ENCODE peak calls at places on chromosomes 5 and 9, in five cellular contexts. One of them, this sample, is unnamed. For H3K4me1, the result is how much of the 10 kb centered on the place peaks cover.

GRCh38 chr9:107488400-107489143 is 997 bp downstream of the KLF4 start:
- DNase-seq in mucosa of descending colon: peak
- DNase-seq in fibroblast of lung: peak
- DNase-seq in HCT116: no peak
- DNase-seq in psoas muscle: peak
- DNase-seq in this sample: peak

GRCh38 chr5:58259685-58260152 is 200.2 kb downstream of the PLK2 start:
- DNase-seq in psoas muscle: no peak
- DNase-seq in mucosa of descending colon: no peak
- DNase-seq in fibroblast of lung: peak
- DNase-seq in HCT116: peak
- DNase-seq in this sample: no peak

GRCh38 chr5:86909461-86909881 is 291.7 kb downstream of the COX7C start:
- DNase-seq in mucosa of descending colon: no peak
- DNase-seq in psoas muscle: no peak
- DNase-seq in HCT116: no peak
- DNase-seq in fibroblast of lung: peak
- DNase-seq in this sample: no peak

GRCh38 chr9:91495450-91495849 is 71.8 kb upstream of the NFIL3 start:
- DNase-seq in psoas muscle: no peak
- DNase-seq in HCT116: no peak
- DNase-seq in mucosa of descending colon: no peak
- DNase-seq in fibroblast of lung: peak
- DNase-seq in this sample: no peak

GRCh38 chr9:37953775-37954437 is 50.0 kb upstream of the SLC25A51 start:
- DNase-seq in fibroblast of lung: peak
- DNase-seq in mucosa of descending colon: no peak
- DNase-seq in HCT116: peak
- DNase-seq in psoas muscle: no peak
- DNase-seq in this sample: peak

GRCh38 chr9:21682981-21683380 is 119.5 kb upstream of the MTAP start:
- DNase-seq in fibroblast of lung: peak
- DNase-seq in psoas muscle: no peak
- DNase-seq in mucosa of descending colon: no peak
- DNase-seq in HCT116: no peak
- DNase-seq in this sample: no peak

GRCh38 chr5:149172709-149173505 is 31.6 kb downstream of the ABLIM3 start:
- DNase-seq in fibroblast of lung: no peak
- DNase-seq in mucosa of descending colon: no peak
- DNase-seq in psoas muscle: peak
- DNase-seq in HCT116: no peak
- DNase-seq in this sample: no peak

GRCh38 chr5:109740329-109740728 is 50.6 kb downstream of the MAN2A1 start:
- DNase-seq in mucosa of descending colon: no peak
- DNase-seq in psoas muscle: no peak
- DNase-seq in HCT116: no peak
- DNase-seq in fibroblast of lung: no peak
- DNase-seq in this sample: no peak

GRCh38 chr5:91332267-91333044 is 50.7 kb downstream of the ARRDC3 start:
- DNase-seq in HCT116: peak
- DNase-seq in mucosa of descending colon: no peak
- DNase-seq in fibroblast of lung: peak
- DNase-seq in psoas muscle: no peak
- DNase-seq in this sample: no peak

GRCh38 chr5:166781729-166782128 is 1509.7 kb upstream of the WWC1 start:
- DNase-seq in psoas muscle: no peak
- DNase-seq in fibroblast of lung: no peak
- DNase-seq in mucosa of descending colon: no peak
- DNase-seq in HCT116: no peak
- DNase-seq in this sample: no peak

GRCh38 chr9:5441043-5441442 is 3.3 kb upstream of the PLGRKT start:
- DNase-seq in fibroblast of lung: peak
- DNase-seq in psoas muscle: no peak
- DNase-seq in HCT116: no peak
- DNase-seq in mucosa of descending colon: no peak
- DNase-seq in this sample: no peak

GRCh38 chr5:31251032-31251431 is 57.5 kb downstream of the CDH6 start:
- DNase-seq in fibroblast of lung: no peak
- DNase-seq in HCT116: no peak
- DNase-seq in psoas muscle: no peak
- DNase-seq in mucosa of descending colon: no peak
- DNase-seq in this sample: no peak

GRCh38 chr5:133531634-133532033 is 80.7 kb downstream of the FSTL4 start:
- DNase-seq in psoas muscle: no peak
- DNase-seq in mucosa of descending colon: no peak
- DNase-seq in HCT116: no peak
- DNase-seq in fibroblast of lung: no peak
- DNase-seq in this sample: no peak

GRCh38 chr5:172802585-172803176 is 31.4 kb upstream of the ERGIC1 start:
- DNase-seq in mucosa of descending colon: no peak
- DNase-seq in psoas muscle: no peak
- DNase-seq in HCT116: no peak
- DNase-seq in fibroblast of lung: peak
- DNase-seq in this sample: no peak

GRCh38 chr5:88732862-88733261 is 150.1 kb downstream of the MEF2C start:
- DNase-seq in fibroblast of lung: no peak
- DNase-seq in mucosa of descending colon: no peak
- DNase-seq in psoas muscle: no peak
- DNase-seq in HCT116: no peak
- DNase-seq in this sample: no peak

GRCh38 chr5:120239076-120239475 is 225.0 kb upstream of the PRR16 start:
- DNase-seq in fibroblast of lung: no peak
- DNase-seq in mucosa of descending colon: no peak
- DNase-seq in psoas muscle: no peak
- DNase-seq in HCT116: no peak
- DNase-seq in this sample: no peak

GRCh38 chr5:77641397-77641943 is 3.0 kb upstream of the OTP start:
- DNase-seq in psoas muscle: no peak
- DNase-seq in fibroblast of lung: no peak
- DNase-seq in mucosa of descending colon: no peak
- DNase-seq in HCT116: no peak
- DNase-seq in this sample: no peak

GRCh38 chr9:116282598-116282997 is 129.0 kb downstream of the PAPPA start:
- DNase-seq in psoas muscle: no peak
- DNase-seq in mucosa of descending colon: no peak
- DNase-seq in fibroblast of lung: no peak
- DNase-seq in HCT116: no peak
- DNase-seq in this sample: no peak
- H3K4me1 ChIP-seq in psoas muscle: under half
- H3K4me1 ChIP-seq in mucosa of descending colon: under half
- H3K4me1 ChIP-seq in fibroblast of lung: under half
- H3K4me1 ChIP-seq in HCT116: under half
- H3K4me1 ChIP-seq in this sample: under half

GRCh38 chr5:150628936-150629485 is 11.4 kb upstream of the SYNPO start:
- DNase-seq in HCT116: no peak
- DNase-seq in psoas muscle: peak
- DNase-seq in mucosa of descending colon: no peak
- DNase-seq in fibroblast of lung: no peak
- DNase-seq in this sample: no peak
- H3K4me1 ChIP-seq in HCT116: under half
- H3K4me1 ChIP-seq in psoas muscle: half or more
- H3K4me1 ChIP-seq in mucosa of descending colon: under half
- H3K4me1 ChIP-seq in fibroblast of lung: under half
- H3K4me1 ChIP-seq in this sample: half or more

GRCh38 chr5:67192719-67193464 is 3.7 kb downstream of the CD180 start:
- DNase-seq in HCT116: no peak
- DNase-seq in psoas muscle: no peak
- DNase-seq in fibroblast of lung: peak
- DNase-seq in mucosa of descending colon: no peak
- DNase-seq in this sample: no peak
- H3K4me1 ChIP-seq in HCT116: under half
- H3K4me1 ChIP-seq in psoas muscle: under half
- H3K4me1 ChIP-seq in fibroblast of lung: under half
- H3K4me1 ChIP-seq in mucosa of descending colon: under half
- H3K4me1 ChIP-seq in this sample: under half

GRCh38 chr9:134637696-134638502 is 3.7 kb upstream of the COL5A1 start:
- DNase-seq in psoas muscle: peak
- DNase-seq in fibroblast of lung: no peak
- DNase-seq in mucosa of descending colon: peak
- DNase-seq in HCT116: no peak
- DNase-seq in this sample: peak
- H3K4me1 ChIP-seq in psoas muscle: under half
- H3K4me1 ChIP-seq in fibroblast of lung: under half
- H3K4me1 ChIP-seq in mucosa of descending colon: under half
- H3K4me1 ChIP-seq in HCT116: under half
- H3K4me1 ChIP-seq in this sample: under half

GRCh38 chr5:14182761-14183160 is 39.6 kb downstream of the TRIO start:
- DNase-seq in fibroblast of lung: no peak
- DNase-seq in HCT116: no peak
- DNase-seq in psoas muscle: no peak
- DNase-seq in mucosa of descending colon: no peak
- DNase-seq in this sample: no peak

GRCh38 chr5:14183187-14183939 is 40.2 kb downstream of the TRIO start:
- DNase-seq in psoas muscle: no peak
- DNase-seq in mucosa of descending colon: no peak
- DNase-seq in HCT116: no peak
- DNase-seq in fibroblast of lung: peak
- DNase-seq in this sample: no peak

GRCh38 chr5:14184725-14185124 is 41.6 kb downstream of the TRIO start:
- DNase-seq in HCT116: no peak
- DNase-seq in psoas muscle: no peak
- DNase-seq in mucosa of descending colon: no peak
- DNase-seq in fibroblast of lung: peak
- DNase-seq in this sample: no peak

GRCh38 chr5:14185336-14186131 is 42.4 kb downstream of the TRIO start:
- DNase-seq in HCT116: no peak
- DNase-seq in psoas muscle: peak
- DNase-seq in fibroblast of lung: peak
- DNase-seq in mucosa of descending colon: no peak
- DNase-seq in this sample: no peak

DNA sequence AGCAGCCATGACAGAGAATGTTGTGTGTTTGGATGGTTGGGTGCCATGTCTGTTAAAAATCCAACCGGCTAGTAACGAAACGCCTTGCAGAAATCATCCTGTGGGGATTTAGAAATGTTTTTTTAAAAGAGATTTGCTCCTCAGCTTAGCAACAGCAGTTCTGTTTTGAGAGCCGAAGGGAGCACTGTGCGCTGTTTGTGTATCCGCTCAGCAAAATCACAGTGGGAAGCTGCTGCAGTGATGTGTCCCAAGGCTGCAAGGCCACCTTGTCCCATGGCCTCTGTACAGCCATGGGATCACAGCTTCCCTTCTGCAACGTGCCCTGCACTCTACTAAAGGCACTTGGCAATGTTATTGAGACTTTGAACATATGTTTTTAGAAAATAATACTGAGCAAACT is 40.9 kb downstream of the TRIO start:
- DNase-seq in mucosa of descending colon: no peak
- DNase-seq in fibroblast of lung: no peak
- DNase-seq in HCT116: no peak
- DNase-seq in psoas muscle: no peak
- DNase-seq in this sample: no peak
- H3K4me1 ChIP-seq in mucosa of descending colon: under half
- H3K4me1 ChIP-seq in fibroblast of lung: half or more
- H3K4me1 ChIP-seq in HCT116: half or more
- H3K4me1 ChIP-seq in psoas muscle: half or more
- H3K4me1 ChIP-seq in this sample: half or more

GRCh38 chr5:124732349-124732875 is 14.0 kb downstream of the ZNF608 start:
- DNase-seq in mucosa of descending colon: no peak
- DNase-seq in psoas muscle: no peak
- DNase-seq in fibroblast of lung: no peak
- DNase-seq in HCT116: no peak
- DNase-seq in this sample: no peak
- H3K4me1 ChIP-seq in mucosa of descending colon: under half
- H3K4me1 ChIP-seq in psoas muscle: under half
- H3K4me1 ChIP-seq in fibroblast of lung: under half
- H3K4me1 ChIP-seq in HCT116: under half
- H3K4me1 ChIP-seq in this sample: under half

GRCh38 chr5:61183538-61183937 is 21.3 kb upstream of the SMIM15 start:
- DNase-seq in HCT116: no peak
- DNase-seq in psoas muscle: no peak
- DNase-seq in fibroblast of lung: no peak
- DNase-seq in mucosa of descending colon: no peak
- DNase-seq in this sample: no peak
- H3K4me1 ChIP-seq in HCT116: under half
- H3K4me1 ChIP-seq in psoas muscle: under half
- H3K4me1 ChIP-seq in fibroblast of lung: under half
- H3K4me1 ChIP-seq in mucosa of descending colon: under half
- H3K4me1 ChIP-seq in this sample: under half

GRCh38 chr5:6728795-6729183 is 15.6 kb downstream of the TENT4A start:
- DNase-seq in HCT116: no peak
- DNase-seq in psoas muscle: no peak
- DNase-seq in mucosa of descending colon: no peak
- DNase-seq in fibroblast of lung: no peak
- DNase-seq in this sample: no peak

GRCh38 chr5:6726006-6726405 is 12.8 kb downstream of the TENT4A start:
- DNase-seq in psoas muscle: no peak
- DNase-seq in mucosa of descending colon: no peak
- DNase-seq in HCT116: no peak
- DNase-seq in fibroblast of lung: no peak
- DNase-seq in this sample: no peak

GRCh38 chr5:6728011-6728794 is 15.0 kb downstream of the TENT4A start:
- DNase-seq in psoas muscle: no peak
- DNase-seq in fibroblast of lung: no peak
- DNase-seq in mucosa of descending colon: peak
- DNase-seq in HCT116: no peak
- DNase-seq in this sample: no peak

GRCh38 chr5:6725448-6725847 is 12.2 kb downstream of the TENT4A start:
- DNase-seq in psoas muscle: no peak
- DNase-seq in HCT116: no peak
- DNase-seq in mucosa of descending colon: no peak
- DNase-seq in fibroblast of lung: no peak
- DNase-seq in this sample: no peak

DNA sequence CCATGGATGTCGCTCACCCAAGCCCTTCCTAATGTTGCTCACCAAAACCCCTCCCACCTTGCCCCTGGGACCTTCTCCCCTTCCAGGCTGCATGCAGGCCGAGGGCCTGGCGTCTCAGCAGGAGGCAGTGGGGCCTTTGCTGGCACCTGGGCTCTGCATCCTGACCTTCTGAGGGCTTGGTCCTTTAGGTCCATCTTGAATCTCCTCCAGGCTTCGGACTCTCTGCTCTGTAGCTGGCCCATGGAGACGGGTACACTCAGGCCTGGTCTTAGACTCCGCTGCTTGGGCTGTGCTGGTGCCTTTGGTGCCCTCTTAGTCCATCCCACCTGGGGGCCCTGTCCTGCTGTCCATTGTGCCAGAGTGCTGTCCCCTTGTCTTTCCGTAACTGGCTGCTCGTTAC is 14.0 kb downstream of the TENT4A start:
- DNase-seq in mucosa of descending colon: peak
- DNase-seq in HCT116: no peak
- DNase-seq in psoas muscle: no peak
- DNase-seq in fibroblast of lung: no peak
- DNase-seq in this sample: no peak
- H3K4me1 ChIP-seq in mucosa of descending colon: under half
- H3K4me1 ChIP-seq in HCT116: under half
- H3K4me1 ChIP-seq in psoas muscle: half or more
- H3K4me1 ChIP-seq in fibroblast of lung: under half
- H3K4me1 ChIP-seq in this sample: half or more

GRCh38 chr9:71269859-71270258 is 148.4 kb upstream of the TRPM3 start:
- DNase-seq in fibroblast of lung: no peak
- DNase-seq in HCT116: no peak
- DNase-seq in psoas muscle: no peak
- DNase-seq in mucosa of descending colon: no peak
- DNase-seq in this sample: no peak
- H3K4me1 ChIP-seq in fibroblast of lung: under half
- H3K4me1 ChIP-seq in HCT116: under half
- H3K4me1 ChIP-seq in psoas muscle: under half
- H3K4me1 ChIP-seq in mucosa of descending colon: under half
- H3K4me1 ChIP-seq in this sample: under half

GRCh38 chr5:39761199-39761580 is 336.4 kb upstream of the DAB2 start:
- DNase-seq in mucosa of descending colon: no peak
- DNase-seq in psoas muscle: no peak
- DNase-seq in HCT116: no peak
- DNase-seq in fibroblast of lung: no peak
- DNase-seq in this sample: no peak
- H3K4me1 ChIP-seq in mucosa of descending colon: under half
- H3K4me1 ChIP-seq in psoas muscle: under half
- H3K4me1 ChIP-seq in HCT116: under half
- H3K4me1 ChIP-seq in fibroblast of lung: under half
- H3K4me1 ChIP-seq in this sample: under half